ENCODE peak calls at places on chromosomes 12 and 14, in four cellular contexts. U, J, G and A are unnamed samples.

GRCh38 chr14:86521032-86521730 is 991.2 kb downstream of the FLRT2 start:
- DNase-seq in U (no peak), J (no peak), G (no peak), A (no peak)

GRCh38 chr14:55114720-55115119 is 14.3 kb upstream of the LGALS3 start:
- DNase-seq in U (no peak), J (no peak), G (no peak), A (no peak)

GRCh38 chr14:55514819-55515470 is 65.1 kb upstream of the KTN1 start:
- DNase-seq in U (no peak), J (no peak), G (no peak), A (peak)

GRCh38 chr12:56687225-56688128 is 607 bp downstream of the PTGES3 start:
- DNase-seq in U (peak), J (no peak), G (peak), A (no peak)

GRCh38 chr14:96198430-96199133 is 6.1 kb upstream of the BDKRB2 start:
- DNase-seq in U (no peak), J (no peak), G (peak), A (no peak)

GRCh38 chr12:122052285-122052684 is 26.3 kb upstream of the MLXIP start:
- DNase-seq in U (no peak), J (no peak), G (no peak), A (no peak)

GRCh38 chr12:64825143-64826011 is 930 bp downstream of the TBC1D30 start:
- DNase-seq in U (no peak), J (no peak), G (no peak), A (no peak)

GRCh38 chr12:93322784-93323183 is 54.9 kb upstream of the NUDT4 start:
- DNase-seq in U (no peak), J (no peak), G (no peak), A (no peak)

GRCh38 chr12:55051197-55051920 is 31.6 kb downstream of the NEUROD4 start:
- DNase-seq in U (no peak), J (no peak), G (no peak), A (no peak)

GRCh38 chr12:22254450-22254849 is 80.1 kb downstream of the ST8SIA1 start:
- DNase-seq in U (no peak), J (no peak), G (no peak), A (no peak)

GRCh38 chr14:54102530-54102929 is 145.9 kb upstream of the BMP4 start:
- DNase-seq in U (no peak), J (no peak), G (no peak), A (no peak)

GRCh38 chr14:31263485-31264133 is 56.0 kb upstream of the HECTD1 start:
- DNase-seq in U (no peak), J (peak), G (no peak), A (peak)

GRCh38 chr12:47276253-47277070 is 196.7 kb upstream of the AMIGO2 start:
- DNase-seq in U (peak), J (no peak), G (peak), A (no peak)

GRCh38 chr12:115481141-115481540 is 796.4 kb downstream of the MED13L start:
- DNase-seq in U (no peak), J (no peak), G (no peak), A (no peak)

GRCh38 chr12:98123186-98123585 is 392.2 kb upstream of the TMPO start:
- DNase-seq in U (no peak), J (no peak), G (no peak), A (no peak)

GRCh38 chr14:23861666-23862065 is 91.9 kb upstream of the DHRS4 start:
- DNase-seq in U (no peak), J (no peak), G (no peak), A (no peak)

GRCh38 chr12:96989916-96990315 is 82.9 kb downstream of the NEDD1 start:
- DNase-seq in U (no peak), J (no peak), G (no peak), A (no peak)

GRCh38 chr14:41498959-41499358 is 107.7 kb upstream of the LRFN5 start:
- DNase-seq in U (no peak), J (no peak), G (no peak), A (no peak)

GRCh38 chr12:62133440-62133839 is 126.8 kb upstream of the USP15 start:
- DNase-seq in U (no peak), J (no peak), G (no peak), A (no peak)

GRCh38 chr14:36423430-36423829 is 96.6 kb downstream of the NKX2-1 start:
- DNase-seq in U (no peak), J (no peak), G (no peak), A (no peak)

GRCh38 chr12:41663487-41664258 is 475.6 kb downstream of the PDZRN4 start:
- DNase-seq in U (no peak), J (no peak), G (no peak), A (no peak)

GRCh38 chr12:53677612-53678133 is 1.8 kb upstream of the ATP5MC2 start:
- DNase-seq in U (no peak), J (no peak), G (no peak), A (no peak)